ENCODE peak calls at places on chromosome 1, in ten cellular contexts. E, C, J, O, W, D, X, Z, H and S are unnamed samples.

GRCh38 chr1:186337554-186337953 is 37.5 kb downstream of the TPR start:
- DNase-seq in C (no peak), D (no peak), H (no peak), O (no peak), E (no peak), W (no peak), X (no peak), Z (no peak), J (no peak), S (no peak)

GRCh38 chr1:37474697-37475379 is 458 bp downstream of the ZC3H12A start:
- DNase-seq in H (no peak), X (no peak), J (no peak), O (no peak), Z (peak; percentile 32), E (no peak), W (no peak), D (peak; percentile 40), C (no peak), S (peak; percentile 62)

GRCh38 chr1:224733021-224733911 is 117.1 kb downstream of the CNIH3 start:
- DNase-seq in O (peak; percentile 72), W (no peak), J (no peak), E (no peak), D (no peak), Z (peak; percentile 48), C (no peak), X (peak; percentile 77), H (peak; percentile 68), S (peak; percentile 48)

GRCh38 chr1:240843798-240844197 is 231.8 kb upstream of the GREM2 start:
- DNase-seq in X (no peak), Z (no peak), J (no peak), D (no peak), H (no peak), O (no peak), C (no peak), W (no peak), E (no peak), S (no peak)

GRCh38 chr1:112998592-112999235 is 42.7 kb upstream of the SLC16A1 start:
- DNase-seq in C (peak; percentile 89), J (peak; percentile 78), E (no peak), W (no peak), O (no peak), D (no peak), Z (peak; percentile 31), X (peak; percentile 88), H (peak; percentile 85), S (no peak)

GRCh38 chr1:202144510-202145324 is at the start of gene ARL8A:
- DNase-seq in D (peak; percentile 73), X (peak; percentile 55), H (no peak), J (no peak), C (peak; percentile 72), W (no peak), E (no peak), O (peak; percentile 65), Z (peak; percentile 37), S (peak; percentile 55)

GRCh38 chr1:211630236-211631081 is 45.0 kb downstream of the NEK2 start:
- DNase-seq in H (no peak), E (no peak), D (no peak), W (no peak), C (no peak), X (peak; percentile 26), J (no peak), O (no peak), Z (no peak), S (no peak)

GRCh38 chr1:239951518-239952130 is 140.1 kb upstream of the FMN2 start:
- DNase-seq in W (peak; percentile 25), H (peak; percentile 52), J (peak; percentile 26), Z (peak; percentile 61), D (peak; percentile 82), O (peak; percentile 90), E (peak; percentile 12), X (peak; percentile 70), C (peak; percentile 92), S (peak; percentile 83)